ENCODE peak calls at places on chromosomes 5 and 9, in six cellular contexts. B is stimulated activated naive CD8-positive, alpha-beta T cell treated with anti-CD3 and anti-CD28 coated beads, Interleukin-15, amount 100 ng/mL, for 72 hours; D is M059J; S is activated CD4-positive, alpha-beta memory T cell treated with anti-CD3 and anti-CD28 coated beads for 36 hours; H is PC-9; V is tibial artery. Y is an unnamed sample.

GRCh38 chr9:135075234-135076142 is 12.0 kb upstream of the OLFM1 start:
- DNase-seq in V (peak; percentile 83), D (no peak), S (peak; percentile 4), H (no peak), B (no peak), Y (peak; percentile 9)

GRCh38 chr5:116539222-116539621 is 35.4 kb downstream of the SEMA6A start:
- DNase-seq in D (no peak), B (no peak), V (no peak), S (no peak), H (no peak), Y (no peak)

GRCh38 chr5:170291324-170291847 is 6.2 kb downstream of the LCP2 start:
- DNase-seq in S (peak; percentile 46), B (no peak), H (no peak), V (no peak), D (no peak), Y (no peak)

GRCh38 chr9:126853667-126854066 is 6.8 kb upstream of the ZBTB34 start:
- DNase-seq in D (peak; percentile 57), B (no peak), S (no peak), H (no peak), V (peak; percentile 48), Y (peak; percentile 72)

GRCh38 chr9:99962685-99963261 is 56.3 kb downstream of the STX17 start:
- DNase-seq in D (peak; percentile 18), B (no peak), V (no peak), H (no peak), S (no peak), Y (peak; percentile 7)

GRCh38 chr9:92655366-92655765 is 14.6 kb downstream of the IPPK start:
- DNase-seq in D (no peak), V (no peak), H (no peak), S (no peak), B (no peak), Y (no peak)

GRCh38 chr5:34598177-34598794 is 57.8 kb upstream of the RAI14 start:
- DNase-seq in V (no peak), B (no peak), H (peak; percentile 69), S (no peak), D (peak; percentile 98), Y (peak; percentile 93)

GRCh38 chr5:132086277-132086794 is 12.7 kb downstream of the CSF2 start:
- DNase-seq in D (peak; percentile 99), H (peak; percentile 60), S (no peak), V (peak; percentile 79), B (no peak), Y (peak; percentile 94)

GRCh38 chr5:142006363-142007236 is 6.2 kb downstream of the GNPDA1 start:
- DNase-seq in S (peak; percentile 58), D (no peak), V (no peak), B (peak; percentile 76), H (no peak), Y (no peak)

GRCh38 chr9:74025402-74025894 is 471.7 kb upstream of the RORB start:
- DNase-seq in D (peak; percentile 6), H (no peak), V (no peak), S (no peak), B (no peak), Y (peak; percentile 79)

GRCh38 chr5:79075646-79076426 is 6.3 kb downstream of the BHMT2 start:
- DNase-seq in V (no peak), B (no peak), D (peak; percentile 5), H (no peak), S (no peak), Y (no peak)

GRCh38 chr9:32554107-32554506 is 1.7 kb upstream of the TOPORS start:
- DNase-seq in D (no peak), B (no peak), V (no peak), H (no peak), S (no peak), Y (no peak)

GRCh38 chr9:74726581-74726980 is 161.1 kb downstream of the TRPM6 start:
- DNase-seq in H (no peak), D (no peak), V (no peak), B (no peak), S (no peak), Y (no peak)

GRCh38 chr9:70056545-70056944 is 12.9 kb downstream of the MAMDC2 start:
- DNase-seq in D (no peak), B (no peak), S (no peak), V (no peak), H (no peak), Y (no peak)

GRCh38 chr5:177295929-177296328 is 7.6 kb downstream of the RAB24 start:
- DNase-seq in V (no peak), B (no peak), H (no peak), S (no peak), D (no peak), Y (no peak)

GRCh38 chr9:89878687-89879086 is 273.9 kb downstream of the GADD45G start:
- DNase-seq in S (peak; percentile 11), D (peak; percentile 11), H (no peak), B (peak; percentile 4), V (peak; percentile 91), Y (no peak)

GRCh38 chr9:112439825-112440224 is 46.8 kb upstream of the KIAA1958 start:
- DNase-seq in S (no peak), V (no peak), H (no peak), D (no peak), B (no peak), Y (no peak)

GRCh38 chr5:179231309-179231708 is 114.0 kb downstream of the ADAMTS2 start:
- DNase-seq in S (no peak), V (peak; percentile 28), H (no peak), D (no peak), B (no peak), Y (no peak)

GRCh38 chr5:54462281-54462680 is 6.8 kb downstream of the HSPB3 start:
- DNase-seq in B (no peak), D (no peak), S (no peak), V (no peak), H (no peak), Y (no peak)

GRCh38 chr9:36151306-36152210 is 15.0 kb downstream of the GLIPR2 start:
- DNase-seq in H (no peak), D (peak; percentile 91), S (peak; percentile 95), B (peak; percentile 85), V (peak; percentile 77), Y (no peak)

GRCh38 chr9:3337515-3337914 is 188.3 kb downstream of the RFX3 start:
- DNase-seq in H (no peak), D (peak; percentile 56), V (no peak), S (peak; percentile 19), B (peak; percentile 16), Y (peak; percentile 75)

GRCh38 chr5:131825404-131826013 is 28.7 kb upstream of the FNIP1 start:
- DNase-seq in V (no peak), S (no peak), B (no peak), D (peak; percentile 42), H (no peak), Y (no peak)

GRCh38 chr9:8401961-8402701 is 602.6 kb upstream of the DMAC1 start:
- DNase-seq in S (no peak), B (no peak), D (no peak), H (no peak), V (no peak), Y (no peak)

GRCh38 chr5:159547466-159548195 is 217.3 kb upstream of the IL12B start:
- DNase-seq in H (no peak), S (no peak), V (no peak), D (no peak), B (no peak), Y (no peak)

GRCh38 chr9:96487949-96488348 is 38.0 kb downstream of the HABP4 start:
- DNase-seq in H (no peak), V (no peak), S (no peak), B (no peak), D (no peak), Y (no peak)

GRCh38 chr9:136309101-136309801 is 5.4 kb upstream of the CCDC187 start:
- DNase-seq in H (no peak), B (no peak), D (no peak), V (no peak), S (no peak), Y (no peak)

GRCh38 chr9:87840126-87840525 is 42.6 kb upstream of the SPATA31E1 start:
- DNase-seq in H (no peak), B (no peak), S (no peak), D (no peak), V (no peak), Y (no peak)

GRCh38 chr5:176863765-176864098 is 35.4 kb downstream of the HK3 start:
- DNase-seq in S (no peak), B (no peak), V (no peak), H (no peak), D (no peak), Y (no peak)

GRCh38 chr9:120774719-120775118 is 18.5 kb downstream of the FBXW2 start:
- DNase-seq in D (no peak), V (no peak), H (no peak), S (no peak), B (no peak), Y (no peak)

GRCh38 chr5:136522217-136522956 is 157.0 kb upstream of the TRPC7 start:
- DNase-seq in H (no peak), B (no peak), D (peak; percentile 48), V (no peak), S (no peak), Y (no peak)

GRCh38 chr9:135663857-135664256 is 748 bp downstream of the LCN9 start:
- DNase-seq in D (no peak), H (no peak), S (no peak), B (no peak), V (peak; percentile 56), Y (no peak)

Y was measured in mammary epithelial cell.